ENCODE peak calls at places on chromosomes 1 and 21, in five cellular contexts. Q is GM23248, V is PC-3, L is neural progenitor cell, H is HCT116. I is an unnamed sample.

GRCh38 chr1:34758751-34759150 is 789 bp upstream of the GJB4 start:
- DNase-seq in Q (no peak), V (peak), L (no peak), H (no peak), I (no peak)

GRCh38 chr1:114353233-114353632 is 157.8 kb downstream of the TRIM33 start:
- DNase-seq in Q (peak), V (peak), L (no peak), H (no peak), I (peak)

GRCh38 chr1:115317101-115318012 is 20.7 kb downstream of the NGF start:
- DNase-seq in Q (no peak), V (peak), L (no peak), H (no peak), I (no peak)

GRCh38 chr1:59272507-59272906 is 24.4 kb upstream of the FGGY start:
- DNase-seq in Q (peak), V (peak), L (no peak), H (no peak), I (no peak)

GRCh38 chr1:62194651-62195282 is at the start of gene L1TD1:
- DNase-seq in Q (peak), V (no peak), L (peak), H (no peak), I (no peak)

GRCh38 chr1:201560328-201561194 is 21.6 kb downstream of the NAV1 start:
- DNase-seq in Q (no peak), V (no peak), L (no peak), H (no peak), I (no peak)

GRCh38 chr1:181919729-181919991 is 141.9 kb downstream of the ZNF648 start:
- DNase-seq in Q (no peak), V (no peak), L (peak), H (no peak), I (no peak)

GRCh38 chr1:209937996-209938959 is at the start of gene SYT14:
- DNase-seq in Q (peak), V (peak), L (peak), H (no peak), I (no peak)

GRCh38 chr1:94093996-94094395 is 27.0 kb downstream of the ABCA4 start:
- DNase-seq in Q (peak), V (no peak), L (no peak), H (no peak), I (no peak)

GRCh38 chr1:34864759-34865158 is 5.2 kb upstream of the SMIM12 start:
- DNase-seq in Q (no peak), V (no peak), L (no peak), H (no peak), I (no peak)

GRCh38 chr21:45990741-45991605 is 9.4 kb downstream of the COL6A1 start:
- DNase-seq in Q (no peak), V (no peak), L (no peak), H (no peak), I (no peak)

GRCh38 chr1:51264470-51264869 is 28.4 kb downstream of the RNF11 start:
- DNase-seq in Q (peak), V (peak), L (no peak), H (peak), I (no peak)

GRCh38 chr1:110188116-110188618 is 21.9 kb upstream of the KCNC4 start:
- DNase-seq in Q (peak), V (peak), L (no peak), H (no peak), I (no peak)

GRCh38 chr1:154386643-154387352 is 18.3 kb upstream of the IL6R start:
- DNase-seq in Q (peak), V (no peak), L (no peak), H (no peak), I (peak)

GRCh38 chr1:212760126-212760823 is 31.3 kb downstream of the NSL1 start:
- DNase-seq in Q (peak), V (peak), L (peak), H (no peak), I (peak)

GRCh38 chr1:37570528-37571334 is 14.0 kb downstream of the DNALI1 start:
- DNase-seq in Q (no peak), V (no peak), L (no peak), H (no peak), I (no peak)

GRCh38 chr1:31735571-31735970 is 28.6 kb downstream of the ADGRB2 start:
- DNase-seq in Q (no peak), V (no peak), L (no peak), H (no peak), I (no peak)
- TF ChIP-seq EZH2phosphoT487 in Q (no peak), V (no peak), L (no peak), H (no peak), I (no peak)

DNA sequence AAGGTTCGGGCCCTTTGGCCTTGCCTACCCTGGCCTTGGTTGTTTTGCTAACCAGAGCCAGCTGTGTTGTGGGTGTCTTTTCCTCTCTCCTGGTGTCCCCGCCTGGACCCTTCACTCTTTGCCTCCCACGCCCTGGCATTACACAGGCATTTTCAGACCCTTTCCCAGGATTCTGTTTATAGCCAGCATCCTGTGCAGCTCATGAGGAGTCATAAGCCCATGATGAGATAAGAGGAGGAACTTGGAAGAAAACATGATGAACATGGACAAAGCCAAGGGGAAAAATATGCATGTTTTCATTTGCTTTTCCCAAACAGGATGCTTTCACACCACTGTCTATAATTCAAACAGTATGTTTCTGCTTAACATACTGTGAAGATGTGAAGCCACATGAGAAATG is 18.6 kb upstream of the WARS2 start:
- DNase-seq in Q (peak), V (no peak), L (no peak), H (no peak), I (no peak)
- TF ChIP-seq EZH2phosphoT487 in Q (no peak), V (no peak), L (no peak), H (no peak), I (no peak)

DNA sequence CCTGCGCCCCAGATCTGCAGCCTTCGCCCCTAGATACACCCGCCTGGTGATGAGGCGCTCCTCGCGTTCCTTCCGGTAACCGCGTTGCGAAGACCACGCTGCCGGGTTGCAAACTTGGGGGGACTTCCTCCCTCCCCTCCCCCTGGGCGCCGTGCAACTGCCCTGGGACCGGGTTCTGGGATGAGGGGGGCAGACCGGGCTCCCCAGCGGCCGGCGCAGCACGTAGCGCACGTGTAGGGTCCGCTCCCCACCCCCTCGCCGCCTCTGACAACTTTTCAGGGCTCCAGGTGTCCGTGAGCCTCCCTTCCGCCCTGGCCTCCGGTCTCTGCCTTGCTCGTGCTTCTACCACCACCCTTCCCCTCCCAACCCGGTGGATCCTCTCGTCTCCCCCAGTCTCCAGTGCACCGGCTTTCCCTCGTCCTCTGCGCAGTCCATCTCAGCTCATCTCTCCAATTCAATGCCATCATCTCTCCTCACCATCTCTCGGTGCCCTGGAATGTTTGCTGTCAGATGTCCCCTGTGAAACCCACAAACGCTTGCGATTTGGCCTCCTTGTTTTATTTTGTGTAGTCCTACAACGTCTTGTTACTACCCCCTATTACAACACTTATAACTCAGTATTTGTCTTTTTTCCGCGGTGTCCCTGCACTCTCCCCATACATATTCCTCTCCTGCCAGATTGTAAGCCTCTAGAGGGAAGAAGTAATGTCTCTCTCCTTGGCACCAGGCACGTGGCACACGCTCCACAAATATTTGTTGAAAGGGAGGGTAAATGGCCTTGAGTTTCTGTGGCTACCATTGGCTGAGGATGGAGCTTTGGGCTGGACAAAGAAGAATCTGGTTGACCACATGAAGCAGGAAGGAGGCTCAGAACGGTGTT is 782 bp downstream of the PCAT6 start:
- DNase-seq in Q (peak), V (no peak), L (no peak), H (no peak), I (no peak)
- TF ChIP-seq EZH2phosphoT487 in Q (no peak), V (no peak), L (no peak), H (no peak), I (no peak)

DNA sequence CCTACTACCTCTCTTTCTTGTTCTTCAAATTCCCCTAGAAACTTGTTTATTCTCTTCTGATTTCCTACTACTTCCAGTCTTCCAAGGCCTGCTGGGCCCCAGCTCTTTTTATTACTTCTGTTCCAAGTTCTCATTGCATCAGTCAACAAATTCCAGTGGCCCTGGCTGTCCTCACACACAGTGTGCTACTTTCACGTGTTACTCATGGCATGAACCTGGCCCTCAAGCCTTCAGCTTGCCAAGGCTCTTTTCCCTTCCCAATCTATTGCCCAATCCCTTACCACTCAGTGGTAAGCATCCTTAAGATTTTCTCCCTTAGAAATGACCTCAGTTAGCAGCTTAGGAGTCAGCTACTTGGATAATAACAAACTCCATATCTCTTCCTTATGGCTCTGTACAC is 613.5 kb downstream of the LMO4 start:
- DNase-seq in Q (peak), V (no peak), L (no peak), H (no peak), I (no peak)
- TF ChIP-seq EZH2phosphoT487 in Q (no peak), V (no peak), L (no peak), H (no peak), I (no peak)

GRCh38 chr1:53704304-53704703 is 34.7 kb downstream of the GLIS1 start:
- DNase-seq in Q (no peak), V (no peak), L (no peak), H (no peak), I (no peak)
- TF ChIP-seq EZH2phosphoT487 in Q (no peak), V (no peak), L (no peak), H (no peak), I (no peak)

GRCh38 chr1:6519491-6519934 is 28.0 kb upstream of the PLEKHG5 start:
- DNase-seq in Q (peak), V (no peak), L (no peak), H (no peak), I (no peak)
- TF ChIP-seq EZH2phosphoT487 in Q (no peak), V (no peak), L (no peak), H (no peak), I (no peak)

GRCh38 chr1:108120163-108120562 is 80.0 kb downstream of the SLC25A24 start:
- DNase-seq in Q (no peak), V (no peak), L (no peak), H (no peak), I (no peak)

GRCh38 chr1:108119500-108119899 is 80.6 kb downstream of the SLC25A24 start:
- DNase-seq in Q (no peak), V (no peak), L (peak), H (no peak), I (no peak)

GRCh38 chr1:108121361-108122143 is 78.6 kb downstream of the SLC25A24 start:
- DNase-seq in Q (no peak), V (no peak), L (peak), H (no peak), I (no peak)

GRCh38 chr1:108114026-108114599 is 86.0 kb downstream of the SLC25A24 start:
- DNase-seq in Q (no peak), V (no peak), L (no peak), H (no peak), I (peak)

GRCh38 chr1:108117908-108118902 is 81.9 kb downstream of the SLC25A24 start:
- DNase-seq in Q (peak), V (peak), L (no peak), H (no peak), I (no peak)
- TF ChIP-seq EZH2phosphoT487 in Q (no peak), V (no peak), L (no peak), H (no peak), I (no peak)

GRCh38 chr1:2231667-2232254 is 3.6 kb downstream of the SKI start:
- DNase-seq in Q (peak), V (peak), L (peak), H (no peak), I (no peak)
- TF ChIP-seq EZH2phosphoT487 in Q (no peak), V (no peak), L (no peak), H (no peak), I (no peak)

DNA sequence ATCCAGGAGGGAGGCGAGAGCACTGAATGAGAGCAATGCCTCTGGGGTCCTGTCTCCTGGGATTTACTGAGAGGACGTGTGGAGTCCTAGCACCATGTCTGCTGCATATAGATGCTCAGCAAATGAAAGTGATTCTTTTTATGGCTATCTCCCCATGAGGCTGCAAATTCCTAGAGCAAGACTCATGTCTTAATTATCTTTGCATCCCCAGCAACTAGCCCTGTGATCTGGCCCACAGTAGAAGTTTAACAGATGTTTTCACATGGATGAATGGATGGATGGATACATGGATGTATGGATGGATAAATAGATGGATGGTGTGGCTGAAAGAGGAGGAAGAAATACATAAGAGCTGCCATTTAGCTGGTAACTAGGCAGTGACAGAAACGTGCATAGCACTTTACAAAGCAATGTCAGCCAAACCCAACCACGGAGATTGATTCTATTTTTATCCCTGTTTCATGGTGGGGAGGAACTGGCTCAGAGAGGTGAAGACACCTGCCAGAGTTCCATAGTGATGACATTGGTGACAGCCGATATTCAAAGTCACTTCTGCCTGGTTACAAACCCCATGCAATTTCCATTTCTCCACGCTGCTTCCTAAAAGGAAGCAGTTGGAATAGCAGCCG is 32.7 kb upstream of the ZBTB40 start:
- DNase-seq in Q (peak), V (no peak), L (no peak), H (no peak), I (peak)
- TF ChIP-seq EZH2phosphoT487 in Q (no peak), V (no peak), L (no peak), H (no peak), I (no peak)

I was measured in OCI-LY7.